ENCODE peak calls at places on chromosomes 11 and 22, in four cellular contexts. I is T-cell, J is IMR-90, C is choroid plexus epithelial cell. R is an unnamed sample.

GRCh38 chr22:36741204-36741793 is 34.6 kb downstream of the IFT27 start:
- DNase-seq in I (no peak), J (no peak), C (peak), R (no peak)

GRCh38 chr11:17256512-17256911 is 20.0 kb upstream of the NUCB2 start:
- DNase-seq in I (no peak), J (peak), C (peak), R (peak)

GRCh38 chr11:92211576-92212167 is 12.9 kb upstream of the FAT3 start:
- DNase-seq in I (no peak), J (peak), C (peak), R (peak)

GRCh38 chr11:111392552-111392951 is 13.5 kb upstream of the POU2AF1 start:
- DNase-seq in I (no peak), J (no peak), C (no peak), R (no peak)

GRCh38 chr11:95593101-95593500 is 196.5 kb downstream of the FAM76B start:
- DNase-seq in I (no peak), J (peak), C (no peak), R (no peak)

GRCh38 chr22:29524440-29525191 is 28.9 kb downstream of the THOC5 start:
- DNase-seq in I (no peak), J (peak), C (peak), R (peak)

GRCh38 chr11:69640995-69641581 is at the start of gene CCND1:
- DNase-seq in I (no peak), J (peak), C (peak), R (peak)

GRCh38 chr11:7575841-7576451 is 62.1 kb downstream of the PPFIBP2 start:
- DNase-seq in I (no peak), J (no peak), C (no peak), R (no peak)

R was measured in HCEC 1CT.